ENCODE peak calls at places on chromosomes 4 and X, in six cellular contexts. T is GM12892, B is H1, J is GM12878, C is K562, Y is HepG2. N is an unnamed sample.

GRCh38 chrX:53682885-53683555 is 3.5 kb downstream of the HUWE1 start:
- DNase-seq in T (no peak), B (no peak), J (no peak), C (peak; percentile 67), Y (peak; percentile 43), N (no peak)

GRCh38 chr4:26356067-26356466 is 35.3 kb downstream of the RBPJ start:
- DNase-seq in T (no peak), B (no peak), J (peak; percentile 16), C (no peak), Y (no peak), N (no peak)

GRCh38 chr4:3848323-3848722 is 82.1 kb downstream of the ADRA2C start:
- DNase-seq in T (no peak), B (no peak), J (no peak), C (no peak), Y (no peak), N (no peak)

GRCh38 chr4:28228575-28228974 is 1367.9 kb downstream of the STIM2 start:
- DNase-seq in T (no peak), B (no peak), J (no peak), C (no peak), Y (no peak), N (no peak)

GRCh38 chr4:85968945-85969830 is 390.7 kb downstream of the MAPK10 start:
- DNase-seq in T (no peak), B (no peak), J (no peak), C (peak; percentile 33), Y (peak; percentile 33), N (no peak)

GRCh38 chrX:87067795-87068194 is 449.8 kb upstream of the KLHL4 start:
- DNase-seq in T (no peak), B (no peak), J (no peak), C (no peak), Y (no peak), N (no peak)

GRCh38 chr4:7190668-7191545 is 1.4 kb upstream of the SORCS2 start:
- DNase-seq in T (no peak), B (no peak), J (no peak), C (no peak), Y (no peak), N (no peak)

GRCh38 chr4:74649193-74649592 is 145.1 kb downstream of the BTC start:
- DNase-seq in T (no peak), B (no peak), J (no peak), C (no peak), Y (no peak), N (no peak)

GRCh38 chrX:101407748-101408529 is at the start of the genes GLA and HNRNPH2:
- DNase-seq in T (peak; percentile 45), B (peak; percentile 77), J (peak; percentile 98), C (peak; percentile 96), Y (peak; percentile 97), N (peak; percentile 36)
- TF ChIP-seq POLR2A in T (peak; percentile 56), B (peak; percentile 91), J (peak; percentile 77), C (peak; percentile 82), Y (peak; percentile 90), N (no peak)

DNA sequence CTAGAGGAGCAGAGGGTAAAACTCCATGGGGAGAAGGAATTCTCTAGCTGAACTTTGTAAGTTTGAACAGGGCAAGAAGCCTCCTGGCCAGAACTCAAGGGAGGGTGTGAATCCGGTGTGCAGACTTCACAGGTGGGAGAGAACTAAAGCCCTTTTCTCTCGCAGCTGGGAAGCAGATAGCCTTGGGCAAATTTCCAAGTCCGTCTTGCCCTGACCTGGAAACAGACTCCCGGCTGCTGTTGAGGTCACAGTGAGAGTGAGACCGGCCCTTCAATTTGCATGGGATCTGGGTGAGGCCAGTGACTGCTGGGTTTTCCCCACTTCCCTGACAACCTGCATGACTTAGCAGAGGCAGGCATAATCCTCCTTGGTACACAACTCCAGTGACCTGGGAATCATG is 94.5 kb upstream of the ZNF827 start:
- DNase-seq in T (no peak), B (no peak), J (no peak), C (no peak), Y (peak; percentile 6), N (no peak)
- TF ChIP-seq TAF1 in T (no peak), B (no peak), J (no peak), C (no peak), Y (no peak), N (no peak)

GRCh38 chr4:31088600-31089230 is 368.5 kb downstream of the PCDH7 start:
- DNase-seq in T (no peak), B (no peak), J (no peak), C (peak; percentile 0), Y (no peak), N (no peak)
- TF ChIP-seq POLR2A in T (no peak), B (no peak), J (no peak), C (no peak), Y (no peak), N (no peak)

GRCh38 chr4:152956650-152957436 is 20.7 kb downstream of the FHDC1 start:
- DNase-seq in T (no peak), B (no peak), J (no peak), C (peak; percentile 33), Y (peak; percentile 18), N (no peak)
- TF ChIP-seq TAF1 in T (no peak), B (no peak), J (no peak), C (no peak), Y (no peak), N (no peak)

GRCh38 chr4:103019319-103020124 is at the start of gene SLC9B1:
- DNase-seq in T (peak; percentile 57), B (peak; percentile 72), J (peak; percentile 56), C (peak; percentile 97), Y (peak; percentile 77), N (peak; percentile 58)
- TF ChIP-seq POLR2A in T (peak; percentile 88), B (peak; percentile 96), J (peak; percentile 93), C (peak; percentile 89), Y (peak; percentile 76), N (peak; percentile 81)

DNA sequence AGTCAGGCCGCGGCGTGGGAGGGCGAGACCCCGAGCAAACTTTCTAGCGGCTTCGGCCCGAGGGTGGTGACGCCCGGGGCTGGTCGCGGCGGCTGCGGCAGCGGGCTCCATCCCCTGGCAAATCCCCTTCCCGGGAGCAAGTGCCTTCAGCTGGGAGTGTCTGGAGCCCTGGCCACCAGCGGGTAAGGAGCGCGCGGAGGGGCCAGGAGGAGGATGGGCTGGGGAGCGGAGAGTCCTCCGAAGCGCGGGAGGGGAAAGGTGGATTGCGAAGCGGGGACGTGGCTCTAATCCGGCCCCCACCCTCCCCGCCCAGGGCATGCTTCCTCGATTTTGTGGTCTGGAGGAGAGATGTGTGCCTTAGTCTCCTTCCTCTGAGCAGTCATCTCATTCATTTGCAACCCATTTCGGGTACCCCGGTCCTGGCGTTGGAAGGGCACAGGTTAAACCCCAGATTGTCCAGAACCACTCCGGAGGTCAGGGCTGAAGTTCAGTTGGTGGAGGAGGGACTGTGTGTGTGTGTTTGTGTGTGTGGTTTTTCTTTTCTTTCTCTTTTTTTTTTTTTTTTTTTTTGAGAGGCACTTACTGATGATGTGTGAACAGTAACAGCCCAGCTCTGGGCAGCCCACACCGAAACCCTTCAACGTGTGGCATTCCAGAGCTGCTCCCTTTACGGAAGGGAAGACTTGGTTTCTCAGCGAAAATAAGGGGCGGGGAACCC is 499 bp downstream of the SGMS2 start:
- DNase-seq in T (peak; percentile 13), B (no peak), J (no peak), C (no peak), Y (no peak), N (no peak)
- TF ChIP-seq TAF1 in T (no peak), B (no peak), J (no peak), C (no peak), Y (no peak), N (no peak)

DNA sequence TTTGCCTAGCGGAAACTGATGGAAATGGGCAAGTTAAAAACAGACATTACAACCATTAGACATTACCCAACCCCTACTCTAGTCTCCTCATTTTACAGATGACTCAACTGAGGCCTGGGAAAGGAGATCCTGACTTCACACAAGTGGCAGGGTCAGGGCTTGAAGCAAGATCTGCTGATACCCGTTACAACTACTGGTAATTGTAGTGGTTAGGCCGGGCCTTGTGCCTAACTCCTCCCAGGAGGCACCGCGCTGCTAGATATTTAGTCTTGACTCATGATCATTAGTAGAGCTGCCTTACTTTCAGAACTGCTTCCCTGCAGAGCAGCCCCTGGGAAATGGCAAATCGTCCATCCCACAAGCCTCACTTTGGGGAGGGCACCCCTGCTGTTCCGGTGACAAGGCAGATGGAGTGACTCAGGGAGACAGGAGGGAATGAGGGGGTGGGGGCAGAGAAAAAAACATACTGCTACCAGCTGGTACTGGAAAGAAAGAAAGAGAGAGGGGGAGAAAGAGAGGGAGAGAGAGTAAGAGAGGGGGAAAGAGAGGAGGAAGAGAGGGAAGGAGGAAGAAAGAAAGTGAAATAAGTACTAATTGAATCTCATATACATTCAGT is 12.2 kb downstream of the ARHGEF6 start:
- DNase-seq in T (no peak), B (peak; percentile 15), J (no peak), C (peak; percentile 87), Y (no peak), N (no peak)
- TF ChIP-seq POLR2A in T (no peak), B (no peak), J (no peak), C (peak; percentile 44), Y (no peak), N (no peak)

GRCh38 chr4:149048451-149049143 is 606.4 kb upstream of the NR3C2 start:
- DNase-seq in T (no peak), B (no peak), J (no peak), C (no peak), Y (no peak), N (no peak)

GRCh38 chr4:149045731-149046130 is 603.5 kb upstream of the NR3C2 start:
- DNase-seq in T (no peak), B (no peak), J (no peak), C (no peak), Y (no peak), N (no peak)

GRCh38 chr4:149050840-149051239 is 608.6 kb upstream of the NR3C2 start:
- DNase-seq in T (no peak), B (no peak), J (no peak), C (no peak), Y (no peak), N (no peak)

DNA sequence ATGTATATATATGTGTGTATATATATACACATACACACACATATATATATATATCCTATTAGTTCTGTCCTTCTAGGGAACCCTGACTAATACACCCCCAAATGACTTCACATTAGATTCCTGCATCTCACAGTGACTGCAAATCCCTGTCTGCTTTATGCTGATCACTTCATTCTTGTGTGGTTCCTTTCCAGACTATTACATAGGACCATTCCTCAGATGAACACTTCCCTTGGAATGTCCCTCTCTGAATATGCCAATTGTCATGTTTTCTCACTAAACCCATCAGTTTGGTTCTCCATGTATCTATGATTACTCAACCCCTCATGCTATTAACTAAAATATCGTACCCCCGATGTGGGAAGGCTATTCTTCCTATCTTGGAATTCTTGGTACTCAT is 605.2 kb upstream of the NR3C2 start:
- DNase-seq in T (no peak), B (no peak), J (no peak), C (no peak), Y (no peak), N (no peak)
- TF ChIP-seq TAF1 in T (no peak), B (no peak), J (no peak), C (no peak), Y (no peak), N (no peak)

DNA sequence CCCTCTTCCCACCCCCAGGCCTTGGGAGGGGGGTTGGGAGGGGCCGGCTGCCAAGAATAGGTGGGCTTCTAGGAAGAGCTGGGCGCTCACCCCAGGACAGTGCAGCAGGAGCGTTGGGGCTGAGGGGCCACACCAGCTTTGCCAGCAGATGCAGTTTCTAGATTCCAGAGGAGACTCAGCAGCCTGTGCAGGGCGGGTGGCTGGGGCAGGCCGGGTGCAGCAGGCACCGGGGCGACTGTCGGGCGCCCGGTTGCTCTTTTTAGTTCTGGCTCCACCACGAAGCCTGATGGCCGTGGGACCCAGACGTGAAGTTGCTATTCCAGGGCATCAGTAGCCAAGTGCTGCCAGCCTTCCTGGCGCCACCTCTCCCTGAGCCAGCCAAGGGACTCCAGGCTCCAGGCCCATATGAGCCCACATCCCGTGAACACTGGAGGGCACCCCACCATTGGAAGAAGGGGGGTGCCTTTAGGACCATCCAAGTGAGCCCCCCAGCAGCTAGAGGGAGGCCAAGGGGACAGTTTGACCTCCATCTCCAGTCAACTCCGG is 5.8 kb downstream of the SSR4 start:
- DNase-seq in T (no peak), B (no peak), J (no peak), C (no peak), Y (no peak), N (no peak)
- TF ChIP-seq POLR2A in T (no peak), B (peak; percentile 50), J (peak; percentile 39), C (peak; percentile 29), Y (no peak), N (no peak)

N was measured in GM12891.